ENCODE peak calls at places on chromosomes 5 and 9, in nine cellular contexts. S is SK-N-SH, N is A549, R is tibial nerve, B is stomach, Q is K562, U is suprapubic skin, M is upper lobe of left lung, A is sigmoid colon. O is an unnamed sample.

GRCh38 chr9:137266162-137266527 is 11.0 kb downstream of the NELFB start:
- DNase-seq in M (peak; percentile 80), B (no peak), Q (no peak), N (no peak), S (no peak), U (no peak), R (no peak), A (no peak), O (no peak)

GRCh38 chr5:172777381-172778222 is 6.6 kb upstream of the DUSP1 start:
- DNase-seq in Q (peak; percentile 74), B (peak; percentile 87), N (peak; percentile 88), U (peak; percentile 98), A (peak; percentile 97), R (peak; percentile 84), M (peak; percentile 83), S (no peak), O (peak; percentile 77)

GRCh38 chr9:133351908-133352634 is 4.1 kb downstream of the RPL7A start:
- DNase-seq in R (no peak), B (no peak), A (no peak), Q (peak; percentile 79), U (no peak), M (no peak), S (peak; percentile 71), N (peak; percentile 72), O (no peak)

GRCh38 chr5:15008476-15008875 is 136.9 kb upstream of the ANKH start:
- DNase-seq in R (peak; percentile 88), U (peak; percentile 96), Q (no peak), B (peak; percentile 90), A (peak; percentile 96), M (peak; percentile 81), S (no peak), N (peak; percentile 70), O (peak; percentile 80)

GRCh38 chr9:130986311-130986940 is 22.5 kb upstream of the LAMC3 start:
- DNase-seq in B (no peak), S (no peak), U (no peak), Q (no peak), A (no peak), R (no peak), N (no peak), M (no peak), O (no peak)

GRCh38 chr9:81032831-81033230 is 656.5 kb downstream of the TLE1 start:
- DNase-seq in N (no peak), A (no peak), R (no peak), M (no peak), S (no peak), Q (no peak), U (no peak), B (no peak), O (no peak)

GRCh38 chr9:91954841-91955471 is 4.9 kb upstream of the ROR2 start:
- DNase-seq in A (peak; percentile 81), S (peak; percentile 68), Q (peak; percentile 68), N (peak; percentile 63), R (no peak), U (no peak), M (no peak), B (peak; percentile 71), O (peak; percentile 78)

GRCh38 chr9:128249914-128250838 is 25.6 kb downstream of the GOLGA2 start:
- DNase-seq in Q (peak; percentile 100), B (peak; percentile 99), R (peak; percentile 74), S (peak; percentile 92), M (peak; percentile 99), U (peak; percentile 93), A (peak; percentile 81), N (peak; percentile 60), O (peak; percentile 76)

GRCh38 chr5:147098233-147098790 is 136.5 kb upstream of the STK32A start:
- DNase-seq in M (no peak), R (no peak), Q (no peak), N (peak; percentile 11), S (peak; percentile 53), A (no peak), U (no peak), B (no peak), O (no peak)

GRCh38 chr9:130995399-130995941 is 13.5 kb upstream of the LAMC3 start:
- DNase-seq in B (no peak), R (no peak), M (no peak), U (no peak), Q (no peak), N (peak; percentile 49), S (peak; percentile 59), A (no peak), O (no peak)

GRCh38 chr5:112205840-112206239 is 213.2 kb downstream of the EPB41L4A start:
- DNase-seq in R (no peak), Q (peak; percentile 50), N (no peak), U (no peak), S (no peak), B (no peak), A (no peak), M (no peak), O (no peak)

GRCh38 chr9:18857769-18858168 is 175.2 kb downstream of the SAXO1 start:
- DNase-seq in Q (no peak), M (no peak), N (no peak), U (no peak), R (no peak), S (no peak), B (no peak), A (no peak), O (no peak)

GRCh38 chr5:34517249-34517648 is 138.9 kb upstream of the RAI14 start:
- DNase-seq in Q (no peak), R (no peak), N (no peak), A (no peak), S (no peak), B (no peak), M (no peak), U (no peak), O (no peak)

GRCh38 chr9:1941989-1942388 is 73.2 kb upstream of the SMARCA2 start:
- DNase-seq in R (no peak), N (no peak), B (no peak), A (no peak), U (no peak), M (no peak), S (no peak), Q (no peak), O (no peak)

GRCh38 chr9:123438321-123438720 is 82.3 kb downstream of the CRB2 start:
- DNase-seq in U (peak; percentile 8), S (no peak), R (no peak), N (no peak), B (no peak), M (no peak), A (no peak), Q (no peak), O (no peak)

DNA sequence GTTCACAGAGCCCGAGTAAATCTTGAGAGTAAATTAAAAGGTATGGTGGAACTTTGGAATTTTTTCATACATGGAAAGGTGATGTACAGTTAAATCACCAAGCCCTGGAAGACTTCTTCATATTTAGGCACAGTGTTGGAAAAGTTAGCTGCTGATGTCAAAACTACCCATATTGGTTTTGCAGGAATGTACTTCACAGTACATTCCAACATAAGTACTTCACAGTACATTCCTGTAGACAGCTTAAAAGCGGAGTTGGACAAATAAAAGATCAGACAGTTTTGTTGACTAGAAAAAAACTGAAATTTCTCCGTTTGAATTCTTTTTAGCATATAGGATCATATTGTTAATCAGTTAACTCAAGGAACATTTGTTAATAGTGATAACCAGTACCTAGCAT is 1.8 kb downstream of the RANBP17 start:
- DNase-seq in S (no peak), N (no peak), A (no peak), B (no peak), M (no peak), R (no peak), U (no peak), Q (no peak), O (no peak)
- TF ChIP-seq EP300 in S (no peak), N (no peak), A (no peak), B (no peak), M (no peak), R (no peak), U (no peak), Q (no peak), O (no peak)

GRCh38 chr5:179262126-179262920 is 82.9 kb downstream of the ADAMTS2 start:
- DNase-seq in Q (no peak), R (no peak), U (no peak), N (no peak), M (no peak), B (peak; percentile 18), S (peak; percentile 20), A (peak; percentile 56), O (no peak)

GRCh38 chr5:179260324-179261070 is 84.8 kb downstream of the ADAMTS2 start:
- DNase-seq in U (peak; percentile 42), N (no peak), B (peak; percentile 19), Q (no peak), A (no peak), M (no peak), R (no peak), S (peak; percentile 19), O (no peak)

GRCh38 chr5:179259731-179260323 is 85.4 kb downstream of the ADAMTS2 start:
- DNase-seq in N (no peak), B (peak; percentile 4), R (no peak), A (peak; percentile 61), Q (no peak), U (peak; percentile 34), M (no peak), S (peak; percentile 26), O (no peak)

GRCh38 chr5:179263391-179264052 is 81.7 kb downstream of the ADAMTS2 start:
- DNase-seq in N (no peak), B (peak; percentile 20), Q (no peak), M (peak; percentile 63), U (peak; percentile 41), R (no peak), A (peak; percentile 54), S (peak; percentile 20), O (no peak)

GRCh38 chr5:179261301-179262125 is 83.7 kb downstream of the ADAMTS2 start:
- DNase-seq in R (no peak), B (peak; percentile 17), N (no peak), Q (peak; percentile 47), M (peak; percentile 73), S (peak; percentile 91), U (peak; percentile 56), A (peak; percentile 60), O (peak; percentile 34)
- TF ChIP-seq CTCF in R (no peak), B (no peak), N (no peak), Q (peak; percentile 63), M (no peak), S (no peak), U (no peak), A (no peak), O (no peak)

DNA sequence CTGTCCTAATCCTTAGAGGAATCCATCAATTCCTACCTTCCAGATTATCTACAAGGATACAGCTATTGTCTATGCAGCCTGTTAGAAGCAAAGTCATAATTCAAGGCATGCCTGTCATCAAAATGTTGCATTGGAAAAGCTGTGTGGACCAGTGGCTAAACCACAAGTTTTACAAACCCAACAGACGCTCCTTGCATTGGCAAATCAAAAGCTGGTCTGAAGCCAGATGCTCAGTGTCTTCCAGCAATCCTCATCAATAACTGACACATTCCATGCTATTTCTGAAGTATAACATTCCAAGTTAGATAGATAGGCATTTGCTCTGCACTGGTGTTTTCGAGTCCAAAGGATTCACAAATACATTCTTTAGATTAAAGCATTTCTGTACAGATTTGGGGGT is 213.6 kb downstream of the EBF1 start:
- DNase-seq in A (no peak), B (no peak), N (no peak), R (no peak), Q (no peak), M (no peak), U (no peak), S (no peak), O (no peak)
- H3K4me1 ChIP-seq in A (peaks cover 15% of the 10 kb centered on the region), B (peaks cover 27% of the 10 kb centered on the region), N (no peaks in the 10 kb centered on the region), R (peaks cover 3% of the 10 kb centered on the region), Q (no peaks in the 10 kb centered on the region), M (no peaks in the 10 kb centered on the region), U (peaks cover 9% of the 10 kb centered on the region), S (no peaks in the 10 kb centered on the region), O (peaks cover 3% of the 10 kb centered on the region)

DNA sequence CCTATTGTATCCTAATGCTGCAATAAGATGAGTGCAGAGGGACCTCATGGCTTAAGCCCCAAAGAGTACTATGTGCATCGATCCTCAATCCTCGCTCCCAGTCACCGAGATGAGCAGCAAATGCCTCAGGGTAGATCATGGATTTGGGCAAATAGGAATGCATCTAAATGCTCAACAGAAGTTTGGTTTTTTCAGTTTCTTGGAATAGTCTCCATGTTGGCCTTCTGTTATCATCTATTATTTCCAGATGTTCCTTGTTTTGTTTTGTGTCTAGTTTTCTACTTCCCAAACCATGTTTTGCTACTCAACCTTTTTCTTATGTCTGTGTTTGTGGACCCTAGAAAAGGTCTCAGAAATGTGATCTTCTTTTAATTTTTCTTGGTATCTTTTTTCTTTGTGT is 43.5 kb upstream of the RASGRF2 start:
- DNase-seq in B (no peak), Q (no peak), A (no peak), M (no peak), U (no peak), S (no peak), R (no peak), N (no peak), O (no peak)
- TF ChIP-seq EP300 in B (no peak), Q (no peak), A (no peak), M (no peak), U (no peak), S (no peak), R (no peak), N (no peak), O (no peak)

O was measured in ovary.